ENCODE peak calls at places on chromosomes 1 and 21, in four cellular contexts. B, T, R and U are unnamed samples. For H3K27me3, the result is how much of the 10 kb centered on the place peaks cover.

GRCh38 chr1:164659621-164660414 is 100.8 kb downstream of the PBX1 start:
- DNase-seq in B (no peak), T (no peak), R (no peak), U (peak)

GRCh38 chr1:96973605-96974004 is 252.0 kb downstream of the PTBP2 start:
- DNase-seq in B (no peak), T (no peak), R (no peak), U (peak)

GRCh38 chr21:45957986-45958610 is 23.5 kb upstream of the COL6A1 start:
- DNase-seq in B (no peak), T (no peak), R (no peak), U (no peak)

GRCh38 chr1:8015036-8015808 is 10.9 kb downstream of the ERRFI1 start:
- DNase-seq in B (no peak), T (peak), R (no peak), U (peak)

GRCh38 chr1:27341525-27342252 is at the start of gene SYTL1:
- DNase-seq in B (no peak), T (no peak), R (peak), U (peak)

GRCh38 chr21:45093064-45093532 is 18.7 kb downstream of the ADARB1 start:
- DNase-seq in B (no peak), T (peak), R (no peak), U (no peak)

GRCh38 chr21:34583926-34584563 is 30.9 kb downstream of the RCAN1 start:
- DNase-seq in B (no peak), T (no peak), R (no peak), U (no peak)

GRCh38 chr1:53081384-53082066 is 19.5 kb downstream of the PODN start:
- DNase-seq in B (no peak), T (no peak), R (no peak), U (no peak)

GRCh38 chr1:175824079-175824478 is 80.7 kb upstream of the TNR start:
- DNase-seq in B (no peak), T (peak), R (no peak), U (no peak)

GRCh38 chr1:158818991-158819405 is 12.2 kb upstream of the MNDA start:
- DNase-seq in B (no peak), T (no peak), R (no peak), U (no peak)

GRCh38 chr1:155091071-155092051 is 12.7 kb downstream of the EFNA3 start:
- DNase-seq in B (no peak), T (peak), R (peak), U (peak)

GRCh38 chr1:58779837-58780585 is 3.8 kb downstream of the JUN start:
- DNase-seq in B (no peak), T (peak), R (no peak), U (peak)

GRCh38 chr1:89701746-89702241 is 68.9 kb downstream of the LRRC8C start:
- DNase-seq in B (no peak), T (no peak), R (no peak), U (no peak)

GRCh38 chr1:25117233-25117823 is 115.0 kb downstream of the SYF2 start:
- DNase-seq in B (no peak), T (no peak), R (no peak), U (peak)

GRCh38 chr21:42734323-42734971 is 81.0 kb downstream of the PDE9A start:
- DNase-seq in B (no peak), T (no peak), R (no peak), U (no peak)

GRCh38 chr1:226664413-226665101 is 74.5 kb downstream of the ITPKB start:
- DNase-seq in B (peak), T (peak), R (no peak), U (no peak)

GRCh38 chr1:211641942-211642341 is 33.5 kb downstream of the NEK2 start:
- DNase-seq in B (no peak), T (no peak), R (peak), U (no peak)

GRCh38 chr1:43382027-43382771 is 7.4 kb downstream of the MED8 start:
- DNase-seq in B (no peak), T (no peak), R (no peak), U (no peak)

GRCh38 chr1:8661185-8662110 is 156.0 kb downstream of the RERE start:
- DNase-seq in B (peak), T (peak), R (no peak), U (peak)

GRCh38 chr1:155569988-155570592 is 7.5 kb upstream of the ASH1L start:
- DNase-seq in B (no peak), T (no peak), R (no peak), U (peak)

GRCh38 chr1:191034126-191034525 is 556.5 kb upstream of the BRINP3 start:
- DNase-seq in B (no peak), T (no peak), R (no peak), U (peak)

GRCh38 chr1:206985162-206985749 is 15.0 kb upstream of the FCAMR start:
- DNase-seq in B (no peak), T (no peak), R (no peak), U (no peak)

GRCh38 chr21:26833011-26833410 is 12.2 kb downstream of the ADAMTS1 start:
- DNase-seq in B (no peak), T (no peak), R (no peak), U (no peak)

GRCh38 chr1:203223012-203223775 is 6.3 kb downstream of the CHIT1 start:
- DNase-seq in B (no peak), T (no peak), R (no peak), U (no peak)

GRCh38 chr1:88800382-88801051 is 90.8 kb downstream of the GTF2B start:
- DNase-seq in B (no peak), T (peak), R (no peak), U (peak)

GRCh38 chr1:155307247-155307740 is 1.4 kb upstream of the FDPS start:
- DNase-seq in B (no peak), T (peak), R (no peak), U (peak)

GRCh38 chr1:46413596-46413985 is 19.5 kb downstream of the FAAH start:
- DNase-seq in B (no peak), T (no peak), R (no peak), U (no peak)

GRCh38 chr1:12597792-12598191 is 20.2 kb downstream of the DHRS3 start:
- DNase-seq in B (no peak), T (no peak), R (peak), U (no peak)

GRCh38 chr1:100463809-100464424 is 74.0 kb upstream of the GPR88 start:
- DNase-seq in B (no peak), T (peak), R (peak), U (peak)

GRCh38 chr1:207309775-207310273 is 11.7 kb upstream of the CD55 start:
- DNase-seq in B (peak), T (peak), R (no peak), U (peak)

GRCh38 chr1:48051466-48052126 is 54.4 kb upstream of the TRABD2B start:
- DNase-seq in B (no peak), T (no peak), R (no peak), U (no peak)

GRCh38 chr21:20943476-20944085 is 54.6 kb upstream of the NCAM2 start:
- DNase-seq in B (no peak), T (no peak), R (no peak), U (no peak)

GRCh38 chr1:47424336-47424982 is 8.4 kb downstream of the FOXE3 start:
- DNase-seq in B (no peak), T (peak), R (no peak), U (peak)

GRCh38 chr1:29631361-29631760 is 395.0 kb downstream of the PTPRU start:
- DNase-seq in B (peak), T (no peak), R (no peak), U (no peak)

GRCh38 chr1:89602871-89603404 is 30.0 kb upstream of the LRRC8C start:
- DNase-seq in B (no peak), T (no peak), R (no peak), U (no peak)

GRCh38 chr1:12135612-12136011 is 31.2 kb upstream of the TNFRSF1B start:
- DNase-seq in B (no peak), T (no peak), R (no peak), U (no peak)

GRCh38 chr1:183230403-183230802 is 44.3 kb downstream of the LAMC2 start:
- DNase-seq in B (no peak), T (peak), R (no peak), U (peak)

GRCh38 chr1:109959974-109960744 is 24.4 kb upstream of the AHCYL1 start:
- DNase-seq in B (peak), T (no peak), R (no peak), U (peak)
- TF ChIP-seq CTCF in B (peak), T (no peak), R (no peak), U (no peak)

DNA sequence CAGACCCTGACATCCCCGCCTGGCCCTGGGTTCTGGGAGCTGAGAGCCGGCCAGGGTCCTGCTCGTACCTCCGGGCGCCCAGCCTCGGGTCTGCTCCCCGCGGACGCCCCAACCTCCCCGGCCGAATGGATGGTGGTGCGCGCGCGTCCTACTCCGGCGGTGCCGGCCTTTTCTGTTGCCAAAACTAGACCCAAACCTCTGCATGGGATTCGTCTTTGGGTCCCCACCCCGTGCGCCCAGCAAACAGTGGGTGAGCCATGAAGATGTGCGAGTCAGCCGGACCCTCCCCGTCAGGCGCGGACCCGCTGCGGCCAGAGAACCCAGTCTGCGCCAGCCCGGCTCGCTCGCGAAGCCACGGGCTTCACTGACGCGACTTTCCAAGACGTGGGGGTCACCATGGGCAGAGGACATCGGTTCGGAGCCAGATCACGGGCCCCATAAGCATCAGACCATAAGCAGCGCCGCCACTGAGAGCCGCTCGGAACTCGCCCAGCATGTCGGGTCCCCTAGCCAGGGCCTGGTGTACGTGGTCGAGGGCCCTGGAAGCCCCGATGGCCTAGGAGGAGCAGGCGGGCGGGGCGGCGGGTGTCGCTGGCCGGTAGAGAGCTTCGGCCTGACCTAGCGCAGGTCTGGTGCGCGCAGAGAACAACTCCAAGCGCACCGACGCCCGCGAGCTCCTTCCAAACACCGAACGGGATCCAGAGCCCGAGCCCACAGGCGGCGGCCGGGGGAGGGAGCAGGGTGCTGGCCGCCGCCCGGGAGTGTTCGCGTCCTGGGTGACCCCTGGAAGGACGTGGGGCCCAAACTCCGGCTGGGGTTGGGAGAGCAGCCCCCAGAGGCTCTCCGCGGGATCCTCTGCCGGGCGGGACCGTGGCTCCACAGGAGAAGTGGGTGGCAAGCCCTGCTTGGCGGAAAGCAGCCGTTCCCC is 1.0 kb upstream of the TP73 start:
- DNase-seq in B (no peak), T (no peak), R (peak), U (no peak)
- H3K27me3 ChIP-seq in B (under half), T (under half), R (under half), U (under half)

DNA sequence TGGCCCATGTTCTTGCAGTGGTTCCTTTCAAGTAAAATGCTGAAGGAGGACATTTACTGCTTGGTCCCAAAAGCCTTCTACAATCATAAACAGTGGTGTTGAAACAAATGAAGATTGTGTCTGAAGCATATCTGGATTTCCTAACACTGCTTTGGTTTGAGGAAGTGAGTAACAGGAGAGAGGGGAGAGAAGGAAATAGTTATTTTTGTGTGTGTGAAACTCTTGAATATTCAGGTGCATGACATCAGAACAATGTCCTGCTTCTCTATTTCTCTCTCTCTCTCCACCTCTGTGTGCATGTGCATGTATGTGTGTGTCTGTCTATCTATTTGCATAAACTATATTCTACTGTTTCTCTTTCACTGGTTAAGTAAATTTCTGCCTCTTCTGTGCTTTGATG is 61.4 kb upstream of the TNFSF18 start:
- DNase-seq in B (no peak), T (peak), R (no peak), U (peak)
- H3K4me3 ChIP-seq in B (no peak), T (no peak), R (no peak), U (no peak)

DNA sequence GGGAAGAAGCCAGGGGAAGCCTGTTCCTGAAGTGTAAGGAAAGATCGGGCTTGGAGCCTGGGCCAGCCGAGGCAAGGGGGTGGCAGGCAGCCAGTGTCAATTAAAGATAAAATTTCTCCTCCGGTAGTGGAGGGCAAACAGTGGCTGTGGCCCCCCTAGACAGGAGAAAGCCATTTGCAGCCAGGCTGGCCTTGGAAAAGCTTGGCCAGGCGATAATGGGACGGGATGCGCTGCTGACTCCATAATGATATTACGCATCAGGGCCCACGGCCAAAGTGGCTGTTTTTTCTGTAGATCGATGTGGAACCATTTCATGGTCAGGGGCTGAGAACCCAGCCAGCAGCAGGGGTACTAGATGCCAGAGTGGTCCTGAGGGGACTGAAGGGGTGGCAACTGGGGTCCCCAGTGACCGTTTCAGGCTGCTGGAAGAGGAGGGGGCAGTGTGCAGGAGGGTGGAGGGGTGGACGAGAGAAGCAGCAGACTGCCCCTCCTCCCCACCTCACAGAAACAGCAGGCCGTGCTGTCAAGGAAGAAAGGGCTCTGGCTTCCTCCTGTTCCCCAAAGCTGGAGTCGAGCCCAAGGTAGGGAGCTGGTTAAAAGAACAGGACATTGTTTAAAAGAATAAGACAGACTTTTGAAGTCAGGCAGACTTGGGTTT is 25.2 kb downstream of the KCNC4 start:
- DNase-seq in B (no peak), T (peak), R (no peak), U (no peak)
- TF ChIP-seq CTCF in B (no peak), T (no peak), R (no peak), U (no peak)

GRCh38 chr1:116793357-116793935 is 39.2 kb downstream of the CD2 start:
- DNase-seq in B (no peak), T (no peak), R (no peak), U (no peak)

GRCh38 chr1:116794804-116795481 is 40.7 kb downstream of the CD2 start:
- DNase-seq in B (no peak), T (no peak), R (no peak), U (no peak)

GRCh38 chr1:116791727-116792126 is 37.5 kb downstream of the CD2 start:
- DNase-seq in B (no peak), T (no peak), R (no peak), U (no peak)

DNA sequence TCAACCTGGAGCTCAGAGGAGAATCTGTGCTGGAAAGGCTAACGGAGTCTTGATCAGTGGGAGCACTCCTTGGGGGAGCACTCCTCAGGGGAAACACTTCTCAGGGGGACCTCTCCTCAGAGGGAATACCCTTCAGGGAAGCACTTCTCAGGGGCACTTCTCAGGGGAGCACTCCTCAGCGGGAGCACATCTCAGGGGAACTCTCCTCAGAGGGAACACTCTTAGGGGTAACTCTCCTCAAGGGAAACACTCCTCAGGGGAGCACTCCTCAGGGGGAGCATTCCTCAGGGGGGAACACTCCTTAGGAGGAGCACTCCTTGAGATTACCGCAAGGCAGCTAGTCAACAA is 41.2 kb downstream of the CD2 start:
- DNase-seq in B (no peak), T (no peak), R (no peak), U (no peak)
- H3K27me3 ChIP-seq in B (under half), T (under half), R (under half), U (under half)

DNA sequence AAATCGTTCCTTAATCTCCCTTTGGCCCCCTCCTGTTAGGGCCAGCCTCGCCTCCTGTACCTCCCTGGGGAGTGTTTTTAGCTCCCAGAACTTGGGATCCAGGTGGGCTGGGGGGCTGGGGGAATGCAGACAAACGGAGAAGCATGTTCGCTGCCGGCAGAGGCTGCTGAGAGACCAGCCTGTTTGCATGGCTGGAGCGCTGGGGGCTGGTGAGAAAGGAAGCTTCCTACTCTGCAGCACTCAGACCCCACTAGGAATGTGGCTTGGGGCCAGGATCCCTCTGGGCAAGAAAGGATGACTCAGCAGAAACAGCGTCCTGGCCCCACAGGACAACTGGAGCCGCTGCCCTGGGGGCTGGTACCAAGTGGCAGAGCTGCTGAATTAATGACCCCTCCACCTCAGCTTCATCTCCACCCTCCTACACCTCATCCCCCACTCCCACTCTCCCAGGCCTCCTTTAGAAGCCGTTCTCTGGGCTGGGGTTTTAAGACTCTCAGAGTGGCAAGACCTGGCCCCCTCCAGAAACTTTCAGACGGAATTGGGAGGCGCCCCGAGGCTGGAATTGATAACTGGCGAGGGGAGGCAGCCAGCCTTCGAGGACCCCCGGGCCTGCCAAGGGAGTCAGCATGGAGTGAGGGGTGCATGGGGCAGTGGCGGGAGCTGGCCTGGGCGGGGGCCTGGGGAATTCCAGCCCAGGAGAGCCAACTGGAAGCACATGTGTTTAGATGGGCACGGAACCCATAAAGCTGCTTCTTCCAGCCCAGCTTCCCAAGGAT is 28.5 kb upstream of the EPS8L3 start:
- DNase-seq in B (peak), T (peak), R (peak), U (peak)
- H3K4me3 ChIP-seq in B (peak), T (no peak), R (no peak), U (no peak)

GRCh38 chr1:36134805-36135339 is 9.8 kb upstream of the COL8A2 start:
- DNase-seq in B (no peak), T (peak), R (no peak), U (peak)
- TF ChIP-seq CTCF in B (peak), T (peak), R (peak), U (peak)

DNA sequence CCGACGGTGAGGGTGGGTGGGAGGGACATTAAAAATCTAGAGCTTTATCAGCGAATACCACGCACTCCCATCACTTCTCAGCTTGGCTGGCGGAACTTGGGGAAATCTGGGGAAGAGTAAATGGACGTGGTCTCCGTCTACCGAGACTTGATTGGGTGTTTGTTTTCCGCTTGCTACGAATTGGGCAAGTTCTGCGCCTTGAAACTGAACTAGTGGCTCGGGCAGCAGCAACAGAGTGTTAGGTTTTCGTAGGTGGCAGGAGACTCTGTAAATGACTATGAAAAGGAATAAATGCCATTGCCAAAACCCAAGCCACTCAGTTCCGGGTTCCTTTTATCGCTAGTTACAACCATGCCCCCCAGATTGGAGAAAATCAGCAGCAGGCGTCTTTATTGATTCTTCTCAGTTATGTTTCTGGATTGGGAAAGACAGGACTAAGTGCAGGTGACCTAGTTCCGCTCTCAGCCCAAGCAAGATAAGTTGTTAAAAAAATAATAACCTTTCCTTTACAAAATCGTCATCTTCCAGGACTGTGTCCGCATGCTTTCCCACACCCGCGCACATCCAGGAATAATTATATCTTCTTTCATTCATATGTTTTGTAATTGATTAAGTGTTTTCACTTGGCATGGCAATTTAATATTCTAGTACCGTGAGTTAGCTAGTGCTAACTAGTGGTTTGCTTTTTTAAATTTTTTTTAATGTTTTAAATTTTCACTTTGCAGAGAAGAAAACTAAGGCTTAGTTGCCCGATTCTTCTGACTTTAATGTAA is 3.4 kb downstream of the LHX9 start:
- DNase-seq in B (no peak), T (no peak), R (no peak), U (no peak)
- H3K27me3 ChIP-seq in B (half or more), T (half or more), R (half or more), U (half or more)

GRCh38 chr1:6241887-6242740 is 1.9 kb upstream of the HES3 start:
- DNase-seq in B (no peak), T (no peak), R (no peak), U (no peak)
- H3K4me3 ChIP-seq in B (no peak), T (no peak), R (no peak), U (no peak)